ENCODE peak calls at places on chromosomes 3 and 15, in seven cellular contexts. One of them, this sample, is unnamed.
A peak's percentile ranks its signal among the peaks of the same experiment; 100 is the strongest.

GRCh38 chr3:195773956-195774537 is 37.7 kb downstream of the MUC4 start:
- DNase-seq in stimulated activated CD4-positive, alpha-beta T cell treated with anti-CD3 and anti-CD28 coated beads, Interleukin-1b, Interleukin-23, amount 100 ng/mL, for 24 hours: no peak
- DNase-seq in RWPE1: no peak
- DNase-seq in MG63: no peak
- DNase-seq in brain microvascular endothelial cell: no peak
- DNase-seq in activated CD4-positive, alpha-beta T cell treated with anti-CD3 and anti-CD28 coated beads for 36 hours: no peak
- DNase-seq in H54: no peak
- DNase-seq in this sample: no peak

GRCh38 chr3:136984837-136985236 is 27.1 kb downstream of the IL20RB start:
- DNase-seq in stimulated activated CD4-positive, alpha-beta T cell treated with anti-CD3 and anti-CD28 coated beads, Interleukin-1b, Interleukin-23, amount 100 ng/mL, for 24 hours: no peak
- DNase-seq in RWPE1: peak; percentile 71
- DNase-seq in MG63: peak; percentile 89
- DNase-seq in brain microvascular endothelial cell: peak; percentile 13
- DNase-seq in activated CD4-positive, alpha-beta T cell treated with anti-CD3 and anti-CD28 coated beads for 36 hours: no peak
- DNase-seq in H54: no peak
- DNase-seq in this sample: no peak

GRCh38 chr15:33091983-33092688 is 102.4 kb downstream of the FMN1 start:
- DNase-seq in stimulated activated CD4-positive, alpha-beta T cell treated with anti-CD3 and anti-CD28 coated beads, Interleukin-1b, Interleukin-23, amount 100 ng/mL, for 24 hours: no peak
- DNase-seq in RWPE1: no peak
- DNase-seq in MG63: no peak
- DNase-seq in brain microvascular endothelial cell: no peak
- DNase-seq in activated CD4-positive, alpha-beta T cell treated with anti-CD3 and anti-CD28 coated beads for 36 hours: no peak
- DNase-seq in H54: no peak
- DNase-seq in this sample: no peak

GRCh38 chr15:89677381-89677780 is 1.8 kb downstream of the PLIN1 start:
- DNase-seq in stimulated activated CD4-positive, alpha-beta T cell treated with anti-CD3 and anti-CD28 coated beads, Interleukin-1b, Interleukin-23, amount 100 ng/mL, for 24 hours: no peak
- DNase-seq in RWPE1: no peak
- DNase-seq in MG63: no peak
- DNase-seq in brain microvascular endothelial cell: no peak
- DNase-seq in activated CD4-positive, alpha-beta T cell treated with anti-CD3 and anti-CD28 coated beads for 36 hours: no peak
- DNase-seq in H54: no peak
- DNase-seq in this sample: no peak

GRCh38 chr3:126959144-126959920 is 23.6 kb upstream of the PLXNA1 start:
- DNase-seq in stimulated activated CD4-positive, alpha-beta T cell treated with anti-CD3 and anti-CD28 coated beads, Interleukin-1b, Interleukin-23, amount 100 ng/mL, for 24 hours: no peak
- DNase-seq in RWPE1: no peak
- DNase-seq in MG63: no peak
- DNase-seq in brain microvascular endothelial cell: no peak
- DNase-seq in activated CD4-positive, alpha-beta T cell treated with anti-CD3 and anti-CD28 coated beads for 36 hours: no peak
- DNase-seq in H54: no peak
- DNase-seq in this sample: no peak

GRCh38 chr15:59174846-59175831 is 31.5 kb upstream of the LDHAL6B start:
- DNase-seq in stimulated activated CD4-positive, alpha-beta T cell treated with anti-CD3 and anti-CD28 coated beads, Interleukin-1b, Interleukin-23, amount 100 ng/mL, for 24 hours: no peak
- DNase-seq in RWPE1: no peak
- DNase-seq in MG63: peak; percentile 77
- DNase-seq in brain microvascular endothelial cell: peak; percentile 80
- DNase-seq in activated CD4-positive, alpha-beta T cell treated with anti-CD3 and anti-CD28 coated beads for 36 hours: peak; percentile 72
- DNase-seq in H54: no peak
- DNase-seq in this sample: peak; percentile 78

GRCh38 chr3:152197451-152197850 is 71.3 kb upstream of the MBNL1 start:
- DNase-seq in stimulated activated CD4-positive, alpha-beta T cell treated with anti-CD3 and anti-CD28 coated beads, Interleukin-1b, Interleukin-23, amount 100 ng/mL, for 24 hours: no peak
- DNase-seq in RWPE1: no peak
- DNase-seq in MG63: no peak
- DNase-seq in brain microvascular endothelial cell: no peak
- DNase-seq in activated CD4-positive, alpha-beta T cell treated with anti-CD3 and anti-CD28 coated beads for 36 hours: no peak
- DNase-seq in H54: no peak
- DNase-seq in this sample: no peak

GRCh38 chr15:40471778-40472130 is 970 bp downstream of the CHST14 start:
- DNase-seq in stimulated activated CD4-positive, alpha-beta T cell treated with anti-CD3 and anti-CD28 coated beads, Interleukin-1b, Interleukin-23, amount 100 ng/mL, for 24 hours: no peak
- DNase-seq in RWPE1: no peak
- DNase-seq in MG63: peak; percentile 12
- DNase-seq in brain microvascular endothelial cell: no peak
- DNase-seq in activated CD4-positive, alpha-beta T cell treated with anti-CD3 and anti-CD28 coated beads for 36 hours: peak; percentile 42
- DNase-seq in H54: no peak
- DNase-seq in this sample: peak; percentile 68

GRCh38 chr15:57537072-57537471 is 54.6 kb upstream of the MYZAP start:
- DNase-seq in stimulated activated CD4-positive, alpha-beta T cell treated with anti-CD3 and anti-CD28 coated beads, Interleukin-1b, Interleukin-23, amount 100 ng/mL, for 24 hours: no peak
- DNase-seq in RWPE1: no peak
- DNase-seq in MG63: peak; percentile 94
- DNase-seq in brain microvascular endothelial cell: peak; percentile 69
- DNase-seq in activated CD4-positive, alpha-beta T cell treated with anti-CD3 and anti-CD28 coated beads for 36 hours: no peak
- DNase-seq in H54: peak; percentile 54
- DNase-seq in this sample: no peak

GRCh38 chr15:91952216-91952615 is 98.7 kb downstream of the SLCO3A1 start:
- DNase-seq in stimulated activated CD4-positive, alpha-beta T cell treated with anti-CD3 and anti-CD28 coated beads, Interleukin-1b, Interleukin-23, amount 100 ng/mL, for 24 hours: no peak
- DNase-seq in RWPE1: no peak
- DNase-seq in MG63: no peak
- DNase-seq in brain microvascular endothelial cell: no peak
- DNase-seq in activated CD4-positive, alpha-beta T cell treated with anti-CD3 and anti-CD28 coated beads for 36 hours: no peak
- DNase-seq in H54: no peak
- DNase-seq in this sample: no peak

GRCh38 chr3:24249523-24249922 is 245.1 kb downstream of the THRB start:
- DNase-seq in stimulated activated CD4-positive, alpha-beta T cell treated with anti-CD3 and anti-CD28 coated beads, Interleukin-1b, Interleukin-23, amount 100 ng/mL, for 24 hours: no peak
- DNase-seq in RWPE1: no peak
- DNase-seq in MG63: no peak
- DNase-seq in brain microvascular endothelial cell: no peak
- DNase-seq in activated CD4-positive, alpha-beta T cell treated with anti-CD3 and anti-CD28 coated beads for 36 hours: no peak
- DNase-seq in H54: no peak
- DNase-seq in this sample: no peak

GRCh38 chr15:62853114-62853832 is 189.3 kb upstream of the TPM1 start:
- DNase-seq in stimulated activated CD4-positive, alpha-beta T cell treated with anti-CD3 and anti-CD28 coated beads, Interleukin-1b, Interleukin-23, amount 100 ng/mL, for 24 hours: no peak
- DNase-seq in RWPE1: no peak
- DNase-seq in MG63: no peak
- DNase-seq in brain microvascular endothelial cell: no peak
- DNase-seq in activated CD4-positive, alpha-beta T cell treated with anti-CD3 and anti-CD28 coated beads for 36 hours: no peak
- DNase-seq in H54: no peak
- DNase-seq in this sample: no peak

GRCh38 chr3:180762866-180763265 is 83.6 kb upstream of the CCDC39 start:
- DNase-seq in stimulated activated CD4-positive, alpha-beta T cell treated with anti-CD3 and anti-CD28 coated beads, Interleukin-1b, Interleukin-23, amount 100 ng/mL, for 24 hours: no peak
- DNase-seq in RWPE1: peak; percentile 55
- DNase-seq in MG63: no peak
- DNase-seq in brain microvascular endothelial cell: no peak
- DNase-seq in activated CD4-positive, alpha-beta T cell treated with anti-CD3 and anti-CD28 coated beads for 36 hours: no peak
- DNase-seq in H54: no peak
- DNase-seq in this sample: no peak